ENCODE peak calls at places on chromosome 13, in six cellular contexts. X is HCT116, B is heart left ventricle, F is K562, P is thoracic aorta, V is left lung. U is an unnamed sample. For H3K4me1, the result is how much of the 10 kb centered on the place peaks cover.

GRCh38 chr13:33710924-33711323 is 107.0 kb upstream of the RFC3 start:
- DNase-seq in X (no peak), P (no peak), B (no peak), F (no peak), V (no peak), U (no peak)

GRCh38 chr13:29589234-29589633 is 6.3 kb downstream of the SLC7A1 start:
- DNase-seq in V (no peak), P (no peak), X (no peak), B (peak), F (no peak), U (no peak)

GRCh38 chr13:44814144-44814543 is 175.1 kb downstream of the NUFIP1 start:
- DNase-seq in B (no peak), V (no peak), P (no peak), X (no peak), F (no peak), U (no peak)

GRCh38 chr13:25375727-25376358 is 4.1 kb downstream of the ATP8A2 start:
- DNase-seq in X (peak), P (no peak), B (no peak), F (peak), V (no peak), U (no peak)

GRCh38 chr13:75279834-75280369 is 202.1 kb downstream of the TBC1D4 start:
- DNase-seq in P (no peak), V (no peak), X (no peak), F (no peak), B (no peak), U (no peak)

GRCh38 chr13:35891973-35892441 is 239.2 kb downstream of the DCLK1 start:
- DNase-seq in V (no peak), P (no peak), X (no peak), B (no peak), F (no peak), U (no peak)

GRCh38 chr13:79508224-79508961 is 27.4 kb downstream of the NDFIP2 start:
- DNase-seq in F (no peak), P (no peak), V (no peak), B (no peak), X (no peak), U (no peak)

GRCh38 chr13:72652681-72653080 is 74.7 kb downstream of the MZT1 start:
- DNase-seq in P (no peak), V (no peak), F (no peak), B (no peak), X (no peak), U (no peak)

GRCh38 chr13:32314968-32315254 is 252 bp downstream of the ZAR1L start:
- DNase-seq in B (no peak), V (no peak), F (peak), P (no peak), X (peak), U (peak)

GRCh38 chr13:110447058-110447511 is 114.4 kb downstream of the RAB20 start:
- DNase-seq in F (no peak), B (no peak), V (no peak), X (no peak), P (no peak), U (no peak)

GRCh38 chr13:33454844-33455256 is 169.3 kb upstream of the STARD13 start:
- DNase-seq in P (no peak), V (no peak), F (no peak), X (no peak), B (no peak), U (no peak)

GRCh38 chr13:103605546-103606326 is 539.5 kb upstream of the SLC10A2 start:
- DNase-seq in F (no peak), P (no peak), X (no peak), V (no peak), B (no peak), U (no peak)

GRCh38 chr13:70253834-70254233 is 145.6 kb upstream of the KLHL1 start:
- DNase-seq in B (no peak), V (no peak), F (no peak), P (no peak), X (no peak), U (no peak)

GRCh38 chr13:51249254-51249653 is 27.1 kb downstream of the FAM124A start:
- DNase-seq in X (no peak), V (no peak), B (no peak), F (no peak), P (no peak), U (no peak)

GRCh38 chr13:105262579-105262978 is 1272.9 kb downstream of the EFNB2 start:
- DNase-seq in V (no peak), P (no peak), F (no peak), B (no peak), X (no peak), U (no peak)

DNA sequence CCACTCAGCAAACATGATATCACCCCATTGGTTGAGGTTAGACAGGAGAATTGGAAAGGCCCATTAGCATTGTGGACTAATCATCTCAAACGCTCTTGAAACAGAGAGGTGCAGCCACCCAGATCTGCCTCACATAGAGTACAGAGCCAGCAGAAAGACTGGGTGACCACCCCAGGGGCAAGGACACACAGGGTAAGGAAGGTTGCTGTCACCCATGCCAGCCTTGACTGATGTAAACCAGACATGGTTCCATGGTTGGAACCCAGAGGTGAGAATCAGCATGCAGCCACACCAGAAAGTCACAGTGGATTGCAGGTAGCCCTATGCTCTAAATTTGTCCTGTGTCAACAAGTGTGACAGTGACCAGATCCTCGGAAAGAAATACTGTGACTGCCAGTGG is 1268.8 kb downstream of the EFNB2 start:
- DNase-seq in X (no peak), V (no peak), B (no peak), F (no peak), P (no peak), U (no peak)
- TF ChIP-seq CTCF in X (no peak), V (no peak), B (no peak), F (no peak), P (no peak), U (no peak)

DNA sequence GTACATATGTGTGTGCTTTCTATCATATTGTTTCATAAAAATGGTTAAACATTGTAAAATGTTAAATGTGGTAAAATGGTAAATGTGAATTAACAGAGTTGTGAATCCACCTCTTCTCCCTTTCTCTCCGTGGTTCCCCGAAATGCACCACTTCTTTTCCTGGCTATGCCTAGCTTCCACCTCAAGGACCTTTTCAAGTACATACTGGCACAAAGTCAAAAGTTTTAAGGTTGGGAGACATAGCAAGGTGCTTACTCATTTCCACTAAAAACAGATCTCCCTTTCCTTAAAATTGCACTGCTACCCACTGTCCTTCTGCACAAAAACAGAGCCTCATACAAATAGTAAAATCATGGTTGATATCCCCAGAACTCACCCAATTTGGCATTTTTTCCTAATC is 558.2 kb downstream of the SLITRK6 start:
- DNase-seq in P (no peak), X (peak), F (no peak), B (no peak), V (no peak), U (no peak)
- H3K4me1 ChIP-seq in P (under half), X (under half), F (under half), B (under half), V (under half), U (under half)

DNA sequence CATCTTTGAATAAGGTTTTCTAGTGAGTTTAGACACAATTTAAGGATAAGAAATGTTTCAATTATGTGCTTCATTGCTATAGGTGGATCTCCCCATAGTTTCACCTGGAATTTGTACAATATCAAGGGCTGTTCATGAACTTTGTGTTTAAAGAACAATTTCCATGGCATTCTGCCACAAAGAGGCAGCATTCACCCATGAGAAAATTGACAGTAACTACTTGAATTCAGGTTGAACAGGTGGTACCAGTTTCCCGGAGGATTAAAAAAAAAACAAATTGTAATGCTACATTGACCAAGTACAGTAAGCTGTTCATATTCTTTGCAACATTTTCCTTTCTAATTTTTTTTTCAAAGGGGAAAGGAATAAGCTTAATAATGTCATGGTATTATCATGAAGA is 9.1 kb downstream of the SLITRK5 start:
- DNase-seq in B (no peak), P (no peak), F (no peak), V (no peak), X (no peak), U (no peak)
- TF ChIP-seq CTCF in B (no peak), P (no peak), F (no peak), V (no peak), X (no peak), U (no peak)

GRCh38 chr13:112202966-112203365 is 136.0 kb downstream of the SOX1 start:
- DNase-seq in P (no peak), F (no peak), B (no peak), X (no peak), V (no peak), U (no peak)
- H3K4me1 ChIP-seq in P (under half), F (under half), B (under half), X (under half), V (under half), U (under half)

DNA sequence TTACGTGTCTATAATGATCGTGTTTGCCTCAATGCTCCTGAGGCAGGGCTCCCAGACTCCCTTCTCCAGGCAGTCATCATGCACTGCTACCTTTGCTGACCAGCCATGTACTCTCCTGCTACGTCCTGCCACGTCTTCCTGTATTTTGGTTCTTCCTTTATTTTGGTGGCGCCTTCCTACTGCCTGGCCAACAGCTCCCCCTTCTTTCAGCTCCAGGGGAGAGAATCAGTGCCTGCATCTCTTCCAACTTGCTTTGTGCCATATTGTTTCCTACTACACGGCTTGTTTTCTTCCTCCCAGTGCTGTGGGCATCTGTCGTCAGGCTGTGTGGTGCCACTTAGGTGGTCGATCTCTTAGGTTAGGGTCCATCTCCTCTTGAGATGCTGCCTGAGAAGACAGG is 96.2 kb downstream of the FGF9 start:
- DNase-seq in V (no peak), X (no peak), B (no peak), P (no peak), F (no peak), U (no peak)
- TF ChIP-seq CTCF in V (no peak), X (no peak), B (no peak), P (no peak), F (peak), U (no peak)

U was measured in Peyer's patch.